ENCODE peak calls at places on chromosomes 3 and 15, in nine cellular contexts. E is choroid plexus epithelial cell, O is tibial artery, U is GM12865, A is mucosa of descending colon, C is cardiac muscle cell, D is GM13976, W is WTC11, H is fibroblast of pulmonary artery. Q is an unnamed sample.

GRCh38 chr15:82393671-82394070 is 35.9 kb upstream of the GOLGA6L9 start:
- DNase-seq in E (peak), O (no peak), U (no peak), A (no peak), C (no peak), D (no peak), W (no peak), H (no peak), Q (no peak)

GRCh38 chr3:195224980-195225580 is 45.9 kb downstream of the XXYLT1 start:
- DNase-seq in E (no peak), O (peak), U (no peak), A (no peak), C (no peak), D (no peak), W (no peak), H (no peak), Q (no peak)

GRCh38 chr15:52326758-52327157 is 31.2 kb upstream of the MYO5C start:
- DNase-seq in E (peak), O (no peak), U (no peak), A (no peak), C (no peak), D (no peak), W (no peak), H (peak), Q (no peak)

GRCh38 chr3:173711619-173712018 is 314.1 kb downstream of the NLGN1 start:
- DNase-seq in E (no peak), O (no peak), U (no peak), A (no peak), C (peak), D (no peak), W (no peak), H (no peak), Q (no peak)

GRCh38 chr3:160739079-160739478 is 17.0 kb upstream of the PPM1L start:
- DNase-seq in E (no peak), O (peak), U (no peak), A (no peak), C (no peak), D (no peak), W (no peak), H (peak), Q (no peak)

GRCh38 chr15:44193651-44194396 is 1.2 kb downstream of the FRMD5 start:
- DNase-seq in E (peak), O (no peak), U (no peak), A (no peak), C (peak), D (no peak), W (peak), H (peak), Q (peak)

GRCh38 chr15:32994810-32995424 is 199.6 kb downstream of the FMN1 start:
- DNase-seq in E (peak), O (no peak), U (peak), A (no peak), C (peak), D (peak), W (no peak), H (peak), Q (peak)

GRCh38 chr3:155805204-155805801 is 775 bp downstream of the C3orf33 start:
- DNase-seq in E (no peak), O (no peak), U (no peak), A (peak), C (no peak), D (no peak), W (no peak), H (peak), Q (no peak)

GRCh38 chr3:159740054-159740453 is 248.6 kb upstream of the IL12A start:
- DNase-seq in E (no peak), O (no peak), U (no peak), A (no peak), C (no peak), D (no peak), W (no peak), H (no peak), Q (no peak)

GRCh38 chr3:77707271-77707670 is 667.4 kb downstream of the ROBO2 start:
- DNase-seq in E (peak), O (no peak), U (no peak), A (no peak), C (no peak), D (no peak), W (no peak), H (peak), Q (no peak)

DNA sequence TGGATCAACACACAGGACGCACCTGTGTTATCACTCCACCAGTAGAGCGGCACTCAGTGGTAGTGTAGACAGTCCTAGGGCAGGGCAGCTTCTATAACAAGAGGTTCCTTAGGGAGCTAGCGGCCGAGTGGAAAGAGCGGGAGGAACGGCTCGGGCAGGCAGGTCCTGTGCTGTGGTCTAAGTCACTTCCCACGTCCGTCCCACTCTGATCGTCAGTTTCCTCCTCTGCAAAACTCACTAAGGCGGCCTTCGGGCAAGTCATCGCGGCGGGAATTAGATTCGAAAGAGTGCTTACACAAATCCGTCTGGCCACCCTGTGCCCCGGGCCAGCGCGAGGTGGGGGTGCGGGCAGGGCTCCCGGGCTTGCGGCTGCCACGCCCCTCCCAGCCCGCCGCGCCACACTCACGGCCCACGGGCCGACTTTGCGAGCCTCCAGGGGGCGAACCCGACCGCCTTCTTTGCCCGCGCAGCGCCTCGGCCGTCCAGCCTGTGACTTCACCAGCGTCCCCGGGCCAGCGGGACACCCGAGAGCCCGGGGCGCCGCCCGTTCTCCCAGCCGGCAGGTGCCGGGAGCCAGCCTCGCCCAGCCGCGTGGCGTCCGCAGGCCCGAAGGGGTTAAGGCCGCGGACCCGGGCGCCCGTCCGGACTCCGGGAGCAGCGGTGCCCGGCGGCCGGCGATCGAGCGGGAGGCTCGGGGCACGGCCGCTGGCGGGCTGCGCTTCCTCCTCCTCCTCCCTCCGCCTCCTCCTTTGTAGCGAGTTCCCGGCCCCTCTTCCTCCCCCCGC is 426 bp upstream of the CORO2B start:
- DNase-seq in E (peak), O (peak), U (no peak), A (peak), C (peak), D (no peak), W (peak), H (peak), Q (peak)
- TF ChIP-seq CTCF in E (peak), O (peak), U (no peak), A (no peak), C (peak), D (no peak), W (no peak), H (peak), Q (no peak)

DNA sequence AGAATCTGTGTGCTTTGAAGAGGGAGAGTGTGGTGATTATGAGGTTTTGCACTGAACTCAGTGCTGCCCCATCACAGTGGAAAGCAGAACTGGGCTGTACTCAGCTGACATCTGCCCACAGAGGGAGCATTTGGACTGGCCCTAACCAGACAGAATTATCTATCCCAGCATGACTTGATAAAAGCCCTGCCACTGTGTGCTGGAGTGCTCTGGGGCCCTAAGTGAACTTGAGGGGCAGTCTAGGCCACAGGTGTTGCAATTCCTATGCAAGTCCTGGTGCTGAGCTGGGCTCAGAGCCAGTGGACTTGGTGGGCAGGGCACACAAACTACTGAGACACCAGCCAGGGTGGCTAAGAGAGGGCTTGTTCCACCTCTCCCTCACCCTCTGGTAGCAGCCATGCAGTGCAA is 269.2 kb upstream of the CTNNB1 start:
- DNase-seq in E (peak), O (no peak), U (peak), A (no peak), C (peak), D (no peak), W (no peak), H (peak), Q (no peak)
- TF ChIP-seq CTCF in E (peak), O (no peak), U (no peak), A (no peak), C (peak), D (no peak), W (no peak), H (peak), Q (no peak)

GRCh38 chr3:51386852-51387229 is 1.8 kb downstream of the MANF start:
- DNase-seq in E (no peak), O (peak), U (no peak), A (no peak), C (no peak), D (no peak), W (no peak), H (no peak), Q (no peak)

GRCh38 chr3:51384730-51385473 is at the start of gene MANF:
- DNase-seq in E (peak), O (peak), U (peak), A (peak), C (peak), D (peak), W (peak), H (peak), Q (peak)

GRCh38 chr3:51384145-51384729 is 854 bp upstream of the MANF start:
- DNase-seq in E (peak), O (no peak), U (peak), A (peak), C (peak), D (peak), W (no peak), H (no peak), Q (peak)

GRCh38 chr3:51385621-51386091 is 565 bp downstream of the MANF start:
- DNase-seq in E (no peak), O (peak), U (no peak), A (no peak), C (no peak), D (no peak), W (no peak), H (no peak), Q (no peak)

DNA sequence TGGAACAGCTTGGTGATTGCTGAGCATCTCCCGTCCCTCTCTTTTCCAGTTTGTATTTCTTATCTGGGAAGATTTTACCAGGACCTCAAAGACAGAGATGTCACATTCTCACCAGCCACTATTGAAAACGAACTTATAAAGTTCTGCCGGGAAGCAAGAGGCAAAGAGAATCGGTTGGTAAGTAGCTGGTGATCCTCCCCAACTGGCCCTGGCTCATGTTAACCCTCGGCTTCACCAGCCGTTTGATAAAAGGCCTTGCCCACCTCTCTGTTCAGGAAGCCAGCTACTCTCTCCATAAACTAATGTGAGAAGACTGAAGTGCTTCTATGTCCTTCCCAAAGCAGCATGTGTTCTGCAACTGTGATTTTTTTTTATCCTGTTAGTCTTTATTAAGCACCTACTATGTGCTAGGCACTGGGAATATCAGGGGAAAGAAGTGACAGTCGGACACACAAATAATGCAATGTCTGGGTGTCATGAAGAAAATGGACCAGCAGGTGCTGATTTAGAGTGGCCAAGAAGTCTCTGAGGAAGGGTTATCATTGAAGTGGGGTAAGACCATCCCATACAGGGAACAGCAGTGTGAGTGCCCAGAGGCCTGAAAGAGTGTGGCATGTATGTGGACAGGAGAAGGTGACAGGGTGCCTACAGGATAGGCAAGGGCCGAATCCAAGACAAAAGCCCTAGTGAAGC is 1.2 kb downstream of the MANF start:
- DNase-seq in E (no peak), O (no peak), U (peak), A (no peak), C (no peak), D (no peak), W (no peak), H (no peak), Q (no peak)
- TF ChIP-seq CTCF in E (no peak), O (no peak), U (no peak), A (no peak), C (no peak), D (no peak), W (no peak), H (no peak), Q (no peak)

GRCh38 chr15:40040770-40041169 is 1.8 kb upstream of the SRP14 start:
- DNase-seq in E (no peak), O (no peak), U (no peak), A (no peak), C (no peak), D (no peak), W (no peak), H (no peak), Q (no peak)

GRCh38 chr15:40040293-40040635 is 1.3 kb upstream of the SRP14 start:
- DNase-seq in E (no peak), O (peak), U (no peak), A (no peak), C (no peak), D (no peak), W (no peak), H (no peak), Q (no peak)

GRCh38 chr15:40042791-40043320 is 3.9 kb upstream of the SRP14 start:
- DNase-seq in E (no peak), O (no peak), U (no peak), A (no peak), C (no peak), D (no peak), W (no peak), H (no peak), Q (no peak)

GRCh38 chr15:40038267-40038653 is 721 bp downstream of the SRP14 start:
- DNase-seq in E (peak), O (no peak), U (no peak), A (no peak), C (peak), D (no peak), W (no peak), H (peak), Q (no peak)

DNA sequence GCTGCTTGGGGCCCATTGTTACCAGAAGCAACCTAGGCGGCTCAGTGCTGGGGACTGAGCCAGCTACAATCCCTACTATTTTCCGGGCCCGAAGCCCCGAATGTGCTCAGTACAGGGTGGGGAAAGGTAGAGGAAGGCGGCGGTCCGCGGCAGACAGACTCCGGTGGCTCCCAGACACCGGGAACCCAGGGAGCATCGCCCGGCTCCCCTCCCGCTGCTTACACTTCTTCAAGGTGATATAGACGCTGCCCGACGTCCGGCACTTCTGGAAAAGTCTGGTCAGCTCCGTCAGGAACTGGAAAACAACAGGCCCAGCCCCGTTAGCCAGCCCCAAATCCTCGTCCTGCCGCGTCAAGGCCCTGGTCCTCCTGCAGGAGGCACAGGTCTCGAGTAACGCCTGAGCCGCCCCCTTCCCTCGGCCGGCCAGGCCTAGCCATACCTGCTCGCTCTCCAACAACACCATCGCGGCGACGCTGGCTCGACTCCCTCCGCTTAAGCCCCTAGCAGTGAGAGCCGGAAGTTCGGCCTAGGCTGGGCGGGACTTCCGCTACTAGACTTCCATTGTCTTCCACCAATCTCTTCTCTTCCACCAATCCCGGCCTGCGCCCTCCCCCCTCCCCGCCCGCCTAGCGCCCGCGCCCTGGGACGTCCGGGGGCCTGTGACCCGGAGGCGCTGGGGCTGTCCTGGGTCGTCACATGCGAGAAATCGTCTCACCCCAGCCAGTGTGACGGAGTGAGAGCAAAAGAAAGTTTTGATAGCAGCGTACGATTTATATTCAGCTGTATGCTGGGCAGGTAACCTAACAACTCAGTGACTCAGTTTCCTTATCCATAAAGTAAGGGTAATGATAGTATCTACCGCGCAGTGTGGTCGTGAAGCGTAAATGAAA is at the start of gene SRP14:
- DNase-seq in E (peak), O (peak), U (peak), A (peak), C (peak), D (peak), W (peak), H (peak), Q (peak)
- TF ChIP-seq CTCF in E (no peak), O (peak), U (no peak), A (no peak), C (no peak), D (no peak), W (no peak), H (no peak), Q (no peak)

DNA sequence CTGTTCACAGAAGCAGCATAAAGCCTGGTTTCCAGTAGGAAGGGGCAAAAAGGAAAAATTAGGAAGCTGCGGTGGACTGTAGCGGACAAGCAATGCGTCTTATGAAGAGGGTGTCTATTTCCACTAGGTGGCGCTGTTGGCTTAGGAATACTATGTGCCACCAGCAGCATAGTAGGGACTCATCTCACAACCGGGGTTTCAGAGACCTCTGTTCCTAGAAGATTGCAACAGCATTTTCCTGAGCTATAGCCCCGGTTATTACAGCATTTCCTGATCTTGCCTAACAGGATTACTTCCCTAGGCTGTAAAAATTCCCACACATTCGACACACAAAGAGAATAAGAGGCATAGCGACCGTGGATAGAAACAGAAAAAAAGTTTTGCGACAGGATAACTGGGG is 683.0 kb downstream of the TBL1XR1 start:
- DNase-seq in E (peak), O (no peak), U (peak), A (no peak), C (peak), D (no peak), W (peak), H (peak), Q (no peak)
- TF ChIP-seq CTCF in E (peak), O (peak), U (peak), A (no peak), C (peak), D (no peak), W (peak), H (peak), Q (no peak)

GRCh38 chr3:97658670-97659285 is 105.8 kb upstream of the ARL6 start:
- DNase-seq in E (peak), O (no peak), U (peak), A (no peak), C (peak), D (peak), W (no peak), H (peak), Q (peak)
- TF ChIP-seq CTCF in E (peak), O (peak), U (peak), A (no peak), C (peak), D (peak), W (peak), H (peak), Q (peak)

GRCh38 chr3:37993811-37994638 is 3.4 kb downstream of the VILL start:
- DNase-seq in E (peak), O (peak), U (peak), A (peak), C (no peak), D (peak), W (peak), H (peak), Q (peak)
- TF ChIP-seq CTCF in E (peak), O (no peak), U (no peak), A (no peak), C (no peak), D (no peak), W (no peak), H (no peak), Q (no peak)

Q was measured in GM20000.